ENCODE peak calls at places on chromosomes 11 and 22, in seven cellular contexts. T, O, N, V, K, S and H are unnamed samples.

GRCh38 chr22:23178512-23179254 is 1.6 kb upstream of the BCR start:
- DNase-seq in O (no peak), N (peak; percentile 63), V (peak; percentile 51), S (peak; percentile 32), K (peak; percentile 65), T (no peak), H (peak; percentile 34)

GRCh38 chr11:97990162-97990920 is 1030.4 kb upstream of the CNTN5 start:
- DNase-seq in K (no peak), N (peak; percentile 71), S (no peak), V (no peak), O (no peak), T (no peak), H (peak; percentile 81)

GRCh38 chr11:91220476-91221202 is 997.8 kb upstream of the CHORDC1 start:
- DNase-seq in N (peak; percentile 54), O (no peak), T (no peak), K (no peak), V (no peak), S (no peak), H (peak; percentile 92)

GRCh38 chr22:46238541-46238940 is 11.6 kb downstream of the CDPF1 start:
- DNase-seq in O (no peak), V (peak; percentile 35), K (no peak), S (no peak), T (no peak), N (no peak), H (no peak)

GRCh38 chr11:12236744-12237101 is 126.3 kb downstream of the MICAL2 start:
- DNase-seq in T (no peak), S (no peak), V (no peak), N (no peak), O (no peak), K (no peak), H (no peak)

GRCh38 chr11:3674189-3674588 is 3.0 kb upstream of the CHRNA10 start:
- DNase-seq in V (no peak), O (no peak), K (no peak), S (no peak), N (peak; percentile 47), T (no peak), H (peak; percentile 84)

GRCh38 chr11:8631395-8632110 is 37.5 kb upstream of the STK33 start:
- DNase-seq in V (no peak), T (no peak), K (no peak), S (no peak), N (peak; percentile 86), O (no peak), H (peak; percentile 92)

GRCh38 chr11:112485280-112485679 is 224.6 kb upstream of the PLET1 start:
- DNase-seq in N (no peak), K (no peak), S (no peak), V (no peak), O (no peak), T (no peak), H (no peak)

GRCh38 chr11:16296243-16296642 is 60.1 kb downstream of the SOX6 start:
- DNase-seq in O (no peak), T (no peak), N (peak; percentile 3), K (no peak), V (no peak), S (no peak), H (peak; percentile 21)

GRCh38 chr11:3217751-3218482 is 696 bp downstream of the MRGPRG start:
- DNase-seq in K (no peak), V (no peak), O (no peak), N (no peak), S (no peak), T (no peak), H (no peak)

GRCh38 chr11:113550179-113550578 is 75.0 kb upstream of the DRD2 start:
- DNase-seq in T (no peak), O (no peak), K (no peak), S (peak; percentile 16), N (no peak), V (no peak), H (no peak)

GRCh38 chr22:35643991-35644390 is 4.3 kb upstream of the APOL6 start:
- DNase-seq in K (no peak), T (no peak), S (no peak), N (no peak), O (no peak), V (no peak), H (no peak)

GRCh38 chr11:76629853-76630599 is 40.5 kb downstream of the LRRC32 start:
- DNase-seq in V (no peak), O (no peak), K (no peak), N (peak; percentile 64), T (no peak), S (no peak), H (peak; percentile 77)

GRCh38 chr22:39997939-39998726 is 3.4 kb downstream of the FAM83F start:
- DNase-seq in O (no peak), N (peak; percentile 15), V (no peak), K (no peak), S (peak; percentile 89), T (no peak), H (peak; percentile 25)

GRCh38 chr11:65577756-65578109 is 1.9 kb downstream of the EHBP1L1 start:
- DNase-seq in T (no peak), K (no peak), V (no peak), O (no peak), N (no peak), S (no peak), H (no peak)

GRCh38 chr11:88151866-88152265 is 23.4 kb downstream of the RAB38 start:
- DNase-seq in S (no peak), O (no peak), V (no peak), T (no peak), K (no peak), N (no peak), H (no peak)

GRCh38 chr11:42161886-42162285 is 702.4 kb upstream of the LRRC4C start:
- DNase-seq in K (no peak), V (no peak), S (no peak), O (no peak), T (peak; percentile 46), N (peak; percentile 89), H (no peak)

GRCh38 chr11:83008581-83008923 is 63.1 kb downstream of the RAB30 start:
- DNase-seq in V (no peak), O (no peak), T (no peak), N (peak; percentile 83), S (no peak), K (no peak), H (peak; percentile 34)

GRCh38 chr11:58165504-58166106 is 23.3 kb upstream of the OR9Q2 start:
- DNase-seq in S (no peak), O (no peak), N (no peak), V (no peak), T (no peak), K (no peak), H (no peak)

GRCh38 chr11:120302001-120302805 is 22.9 kb upstream of the TLCD5 start:
- DNase-seq in T (no peak), N (no peak), V (no peak), O (no peak), S (no peak), K (no peak), H (no peak)

GRCh38 chr22:46967445-46968358 is 205.3 kb downstream of the TBC1D22A start:
- DNase-seq in T (no peak), O (no peak), K (no peak), N (no peak), S (no peak), V (no peak), H (no peak)

GRCh38 chr11:49995559-49995958 is 13.2 kb upstream of the OR4C12 start:
- DNase-seq in T (peak; percentile 3), K (peak; percentile 55), N (peak; percentile 59), V (peak; percentile 4), S (peak; percentile 66), O (no peak), H (peak; percentile 36)

GRCh38 chr11:27304514-27304913 is 58.5 kb downstream of the CCDC34 start:
- DNase-seq in O (no peak), S (no peak), T (no peak), K (no peak), V (no peak), N (no peak), H (no peak)

GRCh38 chr11:70551323-70552166 is 153.2 kb downstream of the CTTN start:
- DNase-seq in T (no peak), S (no peak), V (no peak), N (no peak), O (no peak), K (no peak), H (no peak)

GRCh38 chr11:107858217-107859070 is at the start of gene SLC35F2:
- DNase-seq in N (peak; percentile 63), V (peak; percentile 9), O (no peak), S (peak; percentile 89), T (no peak), K (no peak), H (no peak)

GRCh38 chr11:27898166-27898565 is 197.9 kb upstream of the BDNF start:
- DNase-seq in T (no peak), V (no peak), N (no peak), S (no peak), O (no peak), K (no peak), H (no peak)

GRCh38 chr11:20112291-20113146 is 47.8 kb downstream of the DBX1 start:
- DNase-seq in T (peak; percentile 83), V (peak; percentile 83), N (peak; percentile 96), O (peak; percentile 85), K (no peak), S (peak; percentile 59), H (peak; percentile 98)

GRCh38 chr11:96105197-96105895 is 181.4 kb upstream of the MTMR2 start:
- DNase-seq in T (no peak), N (peak; percentile 40), O (no peak), S (no peak), K (no peak), V (no peak), H (no peak)